ENCODE peak calls at places on chromosomes 12 and 14, in eight cellular contexts. S is Peyer's patch, K is stomach, M is body of pancreas, T is right lobe of liver, Q is ovary, H is A549, N is esophagus squamous epithelium. P is an unnamed sample.

GRCh38 chr12:105736498-105736897 is 402.3 kb downstream of the NUAK1 start:
- DNase-seq in M (no peak), T (no peak), Q (no peak), H (no peak), N (no peak), S (no peak), K (no peak), P (no peak)

GRCh38 chr12:78951746-78952532 is 87.4 kb downstream of the SYT1 start:
- DNase-seq in S (no peak), K (no peak), Q (no peak), M (no peak), T (no peak), H (no peak), N (no peak), P (no peak)

GRCh38 chr14:50068496-50068895 is 47.9 kb downstream of the VCPKMT start:
- DNase-seq in K (no peak), N (no peak), M (no peak), H (no peak), Q (no peak), S (peak; percentile 12), T (no peak), P (no peak)

GRCh38 chr14:104316121-104316722 is 177.8 kb downstream of the KIF26A start:
- DNase-seq in S (no peak), T (peak; percentile 40), M (peak; percentile 4), H (no peak), N (no peak), K (peak; percentile 17), Q (no peak), P (no peak)

GRCh38 chr14:20707622-20708021 is 19.1 kb downstream of the ANG start:
- DNase-seq in K (peak; percentile 45), Q (no peak), M (no peak), S (no peak), T (no peak), H (peak; percentile 16), N (no peak), P (no peak)

GRCh38 chr12:77724367-77724957 is 106.2 kb upstream of the NAV3 start:
- DNase-seq in Q (no peak), K (no peak), S (no peak), N (no peak), M (no peak), T (no peak), H (peak; percentile 50), P (no peak)

GRCh38 chr12:23753627-23754358 is 195.7 kb downstream of the SOX5 start:
- DNase-seq in T (no peak), N (no peak), H (no peak), S (no peak), Q (no peak), K (no peak), M (no peak), P (no peak)

GRCh38 chr14:53140585-53140984 is 12.5 kb downstream of the DDHD1 start:
- DNase-seq in M (no peak), N (no peak), S (no peak), T (no peak), H (no peak), Q (no peak), K (no peak), P (no peak)

GRCh38 chr12:45416161-45416560 is 200.3 kb downstream of the ANO6 start:
- DNase-seq in S (no peak), M (no peak), Q (no peak), K (no peak), N (no peak), T (no peak), H (no peak), P (no peak)

GRCh38 chr12:67042697-67043131 is 226.4 kb upstream of the CAND1 start:
- DNase-seq in N (no peak), K (no peak), M (no peak), S (no peak), H (peak; percentile 29), Q (no peak), T (no peak), P (no peak)

GRCh38 chr12:89901906-89902648 is 193.4 kb upstream of the ATP2B1 start:
- DNase-seq in T (no peak), N (no peak), M (no peak), H (no peak), Q (no peak), K (no peak), S (no peak), P (no peak)

GRCh38 chr12:27531916-27532315 is 7.9 kb downstream of the PPFIBP1 start:
- DNase-seq in H (no peak), K (no peak), S (no peak), N (no peak), M (no peak), Q (no peak), T (no peak), P (no peak)

GRCh38 chr12:27535318-27535717 is 11.3 kb downstream of the PPFIBP1 start:
- DNase-seq in N (no peak), S (no peak), T (no peak), K (no peak), M (no peak), Q (no peak), H (no peak), P (no peak)

GRCh38 chr12:27534060-27534764 is 10.2 kb downstream of the PPFIBP1 start:
- DNase-seq in S (no peak), K (no peak), Q (no peak), H (no peak), T (no peak), M (no peak), N (no peak), P (no peak)

GRCh38 chr12:27537855-27538675 is 14.1 kb downstream of the PPFIBP1 start:
- DNase-seq in Q (no peak), T (no peak), M (no peak), S (no peak), N (no peak), H (no peak), K (no peak), P (no peak)

DNA sequence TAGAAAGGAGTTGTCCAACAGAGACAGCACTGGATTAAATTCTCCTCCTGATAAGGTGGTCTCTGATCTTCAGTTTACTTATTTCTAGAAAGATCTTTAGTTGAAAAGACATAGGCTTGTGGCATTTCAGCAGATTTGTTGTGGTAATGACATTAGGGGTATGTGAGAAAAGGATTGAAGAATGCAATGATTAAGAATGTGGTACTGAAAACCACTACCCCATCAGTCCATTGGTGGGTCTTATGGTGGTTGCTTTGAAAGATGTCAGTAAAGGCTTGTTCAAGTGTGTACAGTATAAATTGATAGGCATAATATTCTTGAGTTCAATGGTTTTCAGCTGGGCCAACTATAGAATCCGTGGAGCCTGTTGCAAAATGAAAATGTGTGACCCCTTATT is 10.8 kb downstream of the PPFIBP1 start:
- DNase-seq in H (no peak), M (no peak), Q (no peak), T (no peak), K (no peak), S (no peak), N (no peak), P (no peak)
- H3K27ac ChIP-seq in H (no peak overlapping the region), M (no peak overlapping the region), Q (no peak overlapping the region), T (no peak overlapping the region), K (no peak overlapping the region), S (no peak overlapping the region), N (no peak overlapping the region), P (no peak overlapping the region)

GRCh38 chr14:69786628-69787027 is 10.4 kb downstream of the SLC10A1 start:
- DNase-seq in N (no peak), M (no peak), H (no peak), T (no peak), K (no peak), S (no peak), Q (no peak), P (no peak)

GRCh38 chr14:69780952-69781351 is 14.0 kb downstream of the SRSF5 start:
- DNase-seq in S (no peak), T (no peak), H (no peak), Q (no peak), N (no peak), M (no peak), K (no peak), P (no peak)

GRCh38 chr14:69789118-69789640 is 7.9 kb downstream of the SLC10A1 start:
- DNase-seq in H (no peak), K (no peak), T (no peak), Q (no peak), S (no peak), N (no peak), M (no peak), P (no peak)

GRCh38 chr14:69780092-69780491 is 13.2 kb downstream of the SRSF5 start:
- DNase-seq in H (no peak), Q (no peak), T (no peak), S (no peak), M (no peak), N (no peak), K (no peak), P (no peak)

GRCh38 chr14:69784942-69785341 is 12.1 kb downstream of the SLC10A1 start:
- DNase-seq in M (no peak), Q (no peak), H (no peak), N (no peak), K (no peak), T (peak; percentile 82), S (no peak), P (no peak)
- H3K4me3 ChIP-seq in M (no peak overlapping the region), Q (no peak overlapping the region), H (no peak overlapping the region), N (no peak overlapping the region), K (no peak overlapping the region), T (no peak overlapping the region), S (no peak overlapping the region), P (no peak overlapping the region)

GRCh38 chr12:100669922-100670321 is 96.4 kb downstream of the GAS2L3 start:
- DNase-seq in S (no peak), N (no peak), Q (no peak), T (no peak), H (no peak), M (no peak), K (no peak), P (no peak)

GRCh38 chr12:100661300-100661951 is 87.9 kb downstream of the GAS2L3 start:
- DNase-seq in Q (no peak), M (no peak), S (no peak), K (no peak), T (no peak), N (no peak), H (no peak), P (no peak)

GRCh38 chr12:100671396-100672074 is 98.1 kb downstream of the GAS2L3 start:
- DNase-seq in K (no peak), M (no peak), Q (no peak), S (no peak), N (no peak), T (no peak), H (no peak), P (no peak)

GRCh38 chr12:100668939-100669536 is 95.6 kb downstream of the GAS2L3 start:
- DNase-seq in K (peak; percentile 75), S (peak; percentile 25), M (peak; percentile 78), Q (peak; percentile 53), N (no peak), T (peak; percentile 79), H (peak; percentile 74), P (peak; percentile 45)

DNA sequence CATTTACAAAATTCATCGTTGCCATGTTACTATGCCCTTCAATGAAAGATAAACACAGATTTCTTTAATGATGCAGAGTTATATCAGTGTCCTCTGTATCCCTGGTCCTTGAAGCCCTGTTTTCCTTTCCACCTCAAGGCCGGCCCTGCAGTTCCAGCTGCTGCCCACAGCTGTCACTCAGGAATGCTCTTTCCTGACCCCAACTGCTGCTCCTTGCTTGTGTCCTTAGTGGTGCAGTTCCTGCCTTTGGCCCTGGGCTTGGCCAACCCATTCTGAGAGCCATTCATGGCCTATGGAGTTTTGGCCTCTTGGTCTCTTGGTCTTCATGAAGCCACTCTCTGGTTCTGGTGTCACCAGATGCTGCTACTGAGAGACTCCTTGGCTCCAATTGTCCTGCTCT is 93.1 kb downstream of the GAS2L3 start:
- DNase-seq in K (no peak), N (no peak), M (no peak), S (no peak), Q (no peak), H (no peak), T (no peak), P (no peak)
- TF ChIP-seq POLR2A in K (no peak), N (no peak), M (no peak), S (no peak), Q (no peak), H (no peak), T (no peak), P (no peak)

GRCh38 chr12:6644903-6645302 is 2.3 kb downstream of the ACRBP start:
- DNase-seq in T (no peak), M (no peak), K (no peak), H (no peak), N (no peak), Q (no peak), S (no peak), P (no peak)
- H3K27ac ChIP-seq in T (no peak overlapping the region), M (no peak overlapping the region), K (no peak overlapping the region), H (no peak overlapping the region), N (peak overlapping the region; percentile 36), Q (no peak overlapping the region), S (no peak overlapping the region), P (no peak overlapping the region)